ENCODE peak calls at places on chromosomes 5 and 9, in four cellular contexts. Z is H9, K is IMR-90, W is H1. B is an unnamed sample.

GRCh38 chr5:5795074-5795779 is 372.8 kb downstream of the ICE1 start:
- DNase-seq in W (no peak), Z (no peak), K (no peak), B (no peak)

GRCh38 chr5:136457390-136458094 is 92.2 kb upstream of the TRPC7 start:
- DNase-seq in W (no peak), Z (no peak), K (no peak), B (no peak)

GRCh38 chr5:159097461-159098284 is 2.0 kb downstream of the EBF1 start:
- DNase-seq in Z (peak; percentile 39), K (peak; percentile 25), W (no peak), B (peak; percentile 29)

GRCh38 chr9:38649731-38650363 is 29.5 kb upstream of the ANKRD18A start:
- DNase-seq in W (no peak), Z (no peak), K (no peak), B (no peak)

GRCh38 chr5:157912621-157913325 is 53.8 kb upstream of the CLINT1 start:
- DNase-seq in Z (no peak), K (no peak), W (no peak), B (no peak)

GRCh38 chr5:132369471-132370240 is at the start of gene SLC22A5:
- DNase-seq in Z (peak; percentile 83), W (peak; percentile 41), K (peak; percentile 33), B (peak; percentile 87)

GRCh38 chr9:122226142-122226757 is 2.5 kb downstream of the LHX6 start:
- DNase-seq in Z (peak; percentile 52), K (no peak), W (no peak), B (peak; percentile 36)

GRCh38 chr9:78121488-78121887 is 89.9 kb upstream of the GNAQ start:
- DNase-seq in K (peak; percentile 58), Z (peak; percentile 45), W (no peak), B (peak; percentile 57)

GRCh38 chr9:113587471-113588031 is 124.0 kb downstream of the RGS3 start:
- DNase-seq in K (peak; percentile 38), Z (peak; percentile 76), W (no peak), B (peak; percentile 56)

GRCh38 chr5:144028058-144028457 is 142.4 kb downstream of the YIPF5 start:
- DNase-seq in W (no peak), Z (no peak), K (peak; percentile 51), B (no peak)

GRCh38 chr5:39469173-39469572 is 44.4 kb upstream of the DAB2 start:
- DNase-seq in Z (no peak), K (no peak), W (no peak), B (no peak)

GRCh38 chr5:177546262-177546741 is 8.1 kb downstream of the FAM193B start:
- DNase-seq in Z (no peak), K (peak; percentile 99), W (peak; percentile 31), B (peak; percentile 77)

GRCh38 chr5:16709691-16710420 is 93.1 kb upstream of the RETREG1 start:
- DNase-seq in W (no peak), Z (no peak), K (peak; percentile 48), B (no peak)

GRCh38 chr5:10702911-10703491 is 58.0 kb downstream of the DAP start:
- DNase-seq in Z (no peak), K (peak; percentile 80), W (no peak), B (peak; percentile 87)

GRCh38 chr5:1552469-1553255 is 28.9 kb upstream of the LPCAT1 start:
- DNase-seq in K (no peak), W (no peak), Z (no peak), B (no peak)

GRCh38 chr9:127396253-127396807 is 639 bp upstream of the SLC2A8 start:
- DNase-seq in Z (no peak), W (no peak), K (no peak), B (no peak)

GRCh38 chr9:130196643-130197042 is 24.4 kb downstream of the NCS1 start:
- DNase-seq in W (no peak), K (peak; percentile 64), Z (no peak), B (no peak)

GRCh38 chr9:104745852-104746251 is 1.6 kb upstream of the NIPSNAP3A start:
- DNase-seq in K (no peak), Z (no peak), W (no peak), B (peak; percentile 77)

GRCh38 chr9:86093788-86094555 is 5.4 kb downstream of the GOLM1 start:
- DNase-seq in W (no peak), Z (no peak), K (peak; percentile 15), B (peak; percentile 37)

GRCh38 chr5:174935854-174936474 is 211.6 kb downstream of the MSX2 start:
- DNase-seq in K (peak; percentile 30), W (peak; percentile 57), Z (peak; percentile 83), B (peak; percentile 77)

GRCh38 chr9:89422151-89422918 is 75.6 kb downstream of the SEMA4D start:
- DNase-seq in K (peak; percentile 88), Z (no peak), W (no peak), B (peak; percentile 21)

GRCh38 chr9:127586537-127586936 is 25.5 kb upstream of the STXBP1 start:
- DNase-seq in W (no peak), K (peak; percentile 76), Z (peak; percentile 86), B (peak; percentile 85)

GRCh38 chr9:99162759-99163364 is 57.9 kb downstream of the TGFBR1 start:
- DNase-seq in K (peak; percentile 51), Z (no peak), W (no peak), B (peak; percentile 40)

GRCh38 chr5:34685485-34686197 is 29.5 kb downstream of the RAI14 start:
- DNase-seq in K (peak; percentile 79), Z (no peak), W (no peak), B (peak; percentile 89)

GRCh38 chr9:114423181-114423580 is 35.4 kb upstream of the AKNA start:
- DNase-seq in Z (no peak), W (no peak), K (no peak), B (no peak)

GRCh38 chr9:4496497-4496896 is 6.2 kb downstream of the SLC1A1 start:
- DNase-seq in W (no peak), Z (no peak), K (no peak), B (no peak)

GRCh38 chr5:67153292-67153691 is 43.3 kb downstream of the CD180 start:
- DNase-seq in K (no peak), Z (no peak), W (no peak), B (no peak)

GRCh38 chr5:127572930-127573329 is 55.5 kb downstream of the PRRC1 start:
- DNase-seq in W (no peak), K (no peak), Z (no peak), B (peak; percentile 19)

GRCh38 chr5:149140197-149141002 is 893 bp upstream of the ABLIM3 start:
- DNase-seq in W (no peak), K (peak; percentile 30), Z (no peak), B (no peak)
- H2BK120ac ChIP-seq in W (no peak overlapping the region), K (peak overlapping the region; percentile 98), Z (no peak overlapping the region), B (no peak overlapping the region)

GRCh38 chr5:56158331-56158960 is 74.7 kb downstream of the ANKRD55 start:
- DNase-seq in W (no peak), K (no peak), Z (no peak), B (no peak)

GRCh38 chr5:56159521-56159947 is 73.6 kb downstream of the ANKRD55 start:
- DNase-seq in Z (no peak), K (no peak), W (no peak), B (no peak)

GRCh38 chr5:56161446-56161838 is 71.7 kb downstream of the ANKRD55 start:
- DNase-seq in K (no peak), W (no peak), Z (no peak), B (no peak)

GRCh38 chr5:56161927-56162326 is 71.2 kb downstream of the ANKRD55 start:
- DNase-seq in K (no peak), Z (no peak), W (no peak), B (peak; percentile 84)

DNA sequence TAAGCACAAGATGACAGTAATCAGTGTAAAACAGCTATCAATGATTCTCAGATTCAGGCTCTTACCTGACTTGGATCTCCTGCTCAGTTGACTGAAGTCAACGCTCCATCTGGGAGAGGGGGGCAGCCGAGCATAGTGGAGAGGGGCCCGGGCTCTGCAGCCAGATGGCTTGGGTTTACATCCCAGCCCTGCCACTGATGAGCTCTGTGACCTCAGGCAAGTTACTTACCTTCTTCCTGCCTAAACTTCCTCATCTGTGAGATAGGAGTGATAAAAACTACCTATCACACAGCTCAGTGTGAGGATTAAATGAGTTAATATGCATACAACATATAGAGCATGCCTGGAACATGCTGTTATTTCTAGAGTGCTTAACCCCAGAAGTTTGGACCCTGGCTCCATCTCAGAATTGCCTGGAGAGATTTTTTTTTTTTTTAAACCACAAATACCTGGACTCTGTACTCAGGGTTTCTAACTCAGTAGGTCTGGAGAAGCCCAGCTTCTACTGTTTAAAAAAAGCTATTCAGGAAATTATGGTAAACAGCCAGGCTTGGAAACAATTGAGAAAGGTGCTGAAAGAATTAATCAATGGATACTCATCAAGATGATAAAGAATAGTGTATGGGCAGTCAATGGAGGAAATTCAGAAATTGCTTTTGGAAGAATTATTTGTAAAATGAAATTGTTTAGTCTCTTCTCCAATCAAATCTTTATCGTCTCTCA is 72.2 kb downstream of the ANKRD55 start:
- DNase-seq in K (no peak), W (no peak), Z (no peak), B (peak; percentile 63)
- H4K8ac ChIP-seq in K (no peak overlapping the region), W (no peak overlapping the region), Z (no peak overlapping the region), B (no peak overlapping the region)

GRCh38 chr5:155989884-155990283 is 337.1 kb upstream of the SGCD start:
- DNase-seq in K (no peak), Z (no peak), W (no peak), B (no peak)
- H3K56ac ChIP-seq in K (no peak overlapping the region), Z (no peak overlapping the region), W (no peak overlapping the region), B (no peak overlapping the region)

GRCh38 chr9:133681658-133682306 is 45.6 kb downstream of the DBH start:
- DNase-seq in K (no peak), W (no peak), Z (no peak), B (no peak)
- H2BK120ac ChIP-seq in K (no peak overlapping the region), W (no peak overlapping the region), Z (no peak overlapping the region), B (no peak overlapping the region)

DNA sequence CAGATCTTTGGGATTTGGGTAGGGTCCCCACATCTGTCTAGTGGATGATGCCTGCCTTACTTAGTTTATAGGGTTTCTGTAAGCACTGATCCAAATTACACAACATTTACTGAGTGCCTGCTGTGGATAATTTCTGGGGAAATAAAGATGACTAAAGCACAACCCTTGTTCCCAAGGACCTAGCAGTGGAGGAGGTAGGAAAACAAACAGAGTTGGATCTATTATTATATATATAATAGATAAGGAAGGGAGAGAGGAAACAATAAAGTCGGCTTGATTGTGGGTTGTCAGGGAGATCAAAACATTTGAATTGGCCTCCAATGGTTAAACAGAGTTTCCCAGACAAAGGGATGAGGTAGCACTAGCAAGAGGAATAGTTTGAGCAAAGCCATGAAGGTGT is 14.0 kb downstream of the IL33 start:
- DNase-seq in Z (no peak), W (no peak), K (peak; percentile 12), B (no peak)
- H4K8ac ChIP-seq in Z (no peak overlapping the region), W (no peak overlapping the region), K (no peak overlapping the region), B (no peak overlapping the region)

GRCh38 chr5:68587181-68587580 is 371.6 kb downstream of the PIK3R1 start:
- DNase-seq in Z (no peak), W (no peak), K (peak; percentile 23), B (no peak)

GRCh38 chr5:68576805-68577204 is 361.2 kb downstream of the PIK3R1 start:
- DNase-seq in Z (no peak), W (no peak), K (no peak), B (no peak)

DNA sequence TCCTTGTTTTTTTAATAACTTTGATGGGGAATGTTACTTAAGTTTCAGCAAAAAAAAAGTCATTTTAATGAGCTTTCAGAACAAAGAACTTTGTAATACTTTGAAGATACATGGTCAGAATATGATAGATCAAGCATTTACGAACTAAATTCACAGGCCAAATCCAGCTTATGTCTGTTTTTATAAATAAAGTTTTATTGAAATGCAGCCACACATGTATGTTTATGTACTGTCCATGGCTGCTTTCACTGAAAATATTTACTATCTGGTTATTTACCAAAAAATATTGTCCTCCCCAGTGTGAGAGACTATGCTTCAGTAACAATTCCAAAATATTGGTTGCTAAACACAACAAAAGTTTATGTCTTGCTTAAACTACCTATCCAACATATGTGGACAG is 366.7 kb downstream of the PIK3R1 start:
- DNase-seq in K (no peak), Z (no peak), W (no peak), B (no peak)
- H3K56ac ChIP-seq in K (no peak overlapping the region), Z (no peak overlapping the region), W (no peak overlapping the region), B (no peak overlapping the region)

B was measured in mesendoderm.